ENCODE peak calls at places on chromosomes 11 and 22, in seven cellular contexts. Y is colonic mucosa, K is IMR-90, M is tibial artery, N is upper lobe of right lung, J is hepatocyte, T is psoas muscle. Z is an unnamed sample. For H3K36me3, the result is how much of the 10 kb centered on the place peaks cover.

GRCh38 chr11:107830915-107831540 is 27.6 kb downstream of the SLC35F2 start:
- DNase-seq in T (no peak), J (no peak), M (no peak), Y (no peak), N (no peak), K (no peak), Z (no peak)

GRCh38 chr22:17633217-17633997 is 4.9 kb upstream of the ATP6V1E1 start:
- DNase-seq in M (no peak), J (peak), N (no peak), Y (no peak), T (no peak), K (peak), Z (peak)

GRCh38 chr11:11010624-11011127 is 152.8 kb upstream of the ZBED5 start:
- DNase-seq in Y (peak), N (no peak), T (peak), M (peak), J (peak), K (peak), Z (peak)

GRCh38 chr22:16966251-16966650 is 41.8 kb downstream of the GAB4 start:
- DNase-seq in Y (no peak), J (no peak), N (no peak), K (no peak), M (no peak), T (no peak), Z (no peak)

GRCh38 chr11:25734592-25735211 is 597.2 kb upstream of the ANO3 start:
- DNase-seq in Y (no peak), K (peak), M (no peak), J (peak), T (no peak), N (no peak), Z (peak)

GRCh38 chr11:44470849-44471248 is 94.6 kb upstream of the CD82 start:
- DNase-seq in M (no peak), K (no peak), N (no peak), J (no peak), T (no peak), Y (no peak), Z (no peak)

GRCh38 chr22:26503758-26504157 is 8.5 kb downstream of the TFIP11 start:
- DNase-seq in K (no peak), J (no peak), N (no peak), M (no peak), Y (no peak), T (no peak), Z (no peak)

GRCh38 chr22:31828739-31829138 is 74.9 kb downstream of the DEPDC5 start:
- DNase-seq in J (no peak), T (no peak), N (no peak), Y (no peak), K (no peak), M (no peak), Z (peak)

GRCh38 chr22:41943661-41944209 is 3.2 kb downstream of the CENPM start:
- DNase-seq in T (no peak), Y (peak), K (peak), N (no peak), J (no peak), M (no peak), Z (peak)

GRCh38 chr22:41940853-41941765 is 5.8 kb downstream of the CENPM start:
- DNase-seq in T (peak), Y (peak), K (peak), J (peak), N (peak), M (peak), Z (peak)

GRCh38 chr22:41936894-41937169 is 10.1 kb downstream of the CENPM start:
- DNase-seq in T (no peak), M (no peak), J (no peak), Y (no peak), K (no peak), N (no peak), Z (no peak)

GRCh38 chr22:41935015-41935908 is 8.7 kb upstream of the TNFRSF13C start:
- DNase-seq in K (no peak), N (no peak), T (no peak), J (no peak), M (no peak), Y (no peak), Z (no peak)

GRCh38 chr22:41939981-41940852 is 6.7 kb downstream of the CENPM start:
- DNase-seq in K (no peak), J (no peak), M (no peak), T (no peak), N (no peak), Y (peak), Z (no peak)
- H3K36me3 ChIP-seq in K (under half), J (under half), M (under half), T (under half), N (under half), Y (under half), Z (under half)

GRCh38 chr11:112086422-112087191 is at the start of the genes SDHD and TIMM8B:
- DNase-seq in K (peak), J (peak), T (peak), N (peak), M (peak), Y (peak), Z (peak)
- TF ChIP-seq CTCF in K (peak), J (peak), T (peak), N (peak), M (peak), Y (no peak), Z (peak)

GRCh38 chr22:35425546-35425945 is 25.6 kb downstream of the MCM5 start:
- DNase-seq in M (no peak), Y (no peak), T (no peak), N (no peak), K (no peak), J (no peak), Z (no peak)

GRCh38 chr22:35426801-35427140 is 26.8 kb downstream of the MCM5 start:
- DNase-seq in K (no peak), Y (no peak), J (no peak), N (no peak), T (no peak), M (no peak), Z (no peak)

GRCh38 chr22:35424761-35425160 is 24.8 kb downstream of the MCM5 start:
- DNase-seq in T (no peak), J (no peak), Y (no peak), K (no peak), M (no peak), N (no peak), Z (no peak)

GRCh38 chr22:35424081-35424480 is 24.1 kb downstream of the MCM5 start:
- DNase-seq in K (no peak), Y (no peak), T (no peak), J (no peak), M (no peak), N (no peak), Z (no peak)

DNA sequence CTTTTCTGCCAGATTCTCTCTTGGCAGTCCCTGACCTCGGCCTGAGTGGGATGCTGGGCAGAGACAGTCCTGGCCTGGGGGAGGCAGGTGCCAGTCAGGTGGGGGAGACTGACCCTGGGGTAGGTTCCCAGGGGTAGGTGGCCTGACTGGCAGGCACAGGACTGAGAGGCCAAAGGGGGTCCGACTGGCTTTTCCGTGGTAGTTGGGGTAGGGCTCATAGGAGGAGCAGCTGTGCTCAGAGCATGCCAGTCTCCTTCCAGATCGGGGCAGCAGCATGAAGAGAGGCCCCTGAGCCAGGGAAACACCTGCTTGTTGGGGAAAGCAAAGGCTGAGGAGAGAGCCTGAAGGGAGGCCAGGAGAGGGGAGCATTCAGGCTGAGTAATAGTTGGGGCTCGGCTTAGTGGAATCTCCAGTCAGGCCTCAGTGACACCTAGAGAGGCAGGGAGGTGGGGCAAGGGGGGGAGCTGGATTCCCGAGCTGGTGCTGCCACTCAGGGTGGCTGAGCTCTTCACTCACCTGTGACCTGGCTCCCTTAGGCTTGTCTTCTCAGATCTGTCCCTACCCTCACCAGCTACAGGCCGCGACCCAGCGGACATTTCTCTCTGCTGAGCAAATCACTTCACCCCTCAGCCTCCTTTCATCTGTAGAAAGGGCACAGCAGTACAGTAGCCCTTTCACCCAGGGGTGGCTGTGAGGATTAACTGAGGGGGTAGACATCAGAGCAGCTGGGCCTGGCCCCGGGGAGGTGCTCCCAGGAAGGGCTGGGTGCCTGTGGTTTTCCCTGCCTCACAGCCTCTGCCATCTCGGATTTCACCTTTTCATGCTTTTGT is 26.2 kb downstream of the MCM5 start:
- DNase-seq in M (no peak), N (no peak), J (peak), T (no peak), K (peak), Y (no peak), Z (no peak)
- H3K36me3 ChIP-seq in M (under half), N (under half), J (under half), T (under half), K (under half), Y (under half), Z (under half)

GRCh38 chr11:60761436-60762190 is 4.9 kb downstream of the MS4A15 start:
- DNase-seq in Y (no peak), N (no peak), M (no peak), T (no peak), J (no peak), K (no peak), Z (no peak)

GRCh38 chr11:60764879-60765278 is 8.2 kb downstream of the MS4A15 start:
- DNase-seq in J (no peak), M (no peak), T (no peak), K (no peak), Y (no peak), N (no peak), Z (no peak)

GRCh38 chr11:60765355-60765754 is 8.7 kb downstream of the MS4A15 start:
- DNase-seq in J (no peak), M (no peak), K (no peak), Y (no peak), T (no peak), N (no peak), Z (no peak)

GRCh38 chr11:60763692-60764369 is 7.2 kb downstream of the MS4A15 start:
- DNase-seq in T (no peak), Y (no peak), K (no peak), N (no peak), J (no peak), M (peak), Z (no peak)

DNA sequence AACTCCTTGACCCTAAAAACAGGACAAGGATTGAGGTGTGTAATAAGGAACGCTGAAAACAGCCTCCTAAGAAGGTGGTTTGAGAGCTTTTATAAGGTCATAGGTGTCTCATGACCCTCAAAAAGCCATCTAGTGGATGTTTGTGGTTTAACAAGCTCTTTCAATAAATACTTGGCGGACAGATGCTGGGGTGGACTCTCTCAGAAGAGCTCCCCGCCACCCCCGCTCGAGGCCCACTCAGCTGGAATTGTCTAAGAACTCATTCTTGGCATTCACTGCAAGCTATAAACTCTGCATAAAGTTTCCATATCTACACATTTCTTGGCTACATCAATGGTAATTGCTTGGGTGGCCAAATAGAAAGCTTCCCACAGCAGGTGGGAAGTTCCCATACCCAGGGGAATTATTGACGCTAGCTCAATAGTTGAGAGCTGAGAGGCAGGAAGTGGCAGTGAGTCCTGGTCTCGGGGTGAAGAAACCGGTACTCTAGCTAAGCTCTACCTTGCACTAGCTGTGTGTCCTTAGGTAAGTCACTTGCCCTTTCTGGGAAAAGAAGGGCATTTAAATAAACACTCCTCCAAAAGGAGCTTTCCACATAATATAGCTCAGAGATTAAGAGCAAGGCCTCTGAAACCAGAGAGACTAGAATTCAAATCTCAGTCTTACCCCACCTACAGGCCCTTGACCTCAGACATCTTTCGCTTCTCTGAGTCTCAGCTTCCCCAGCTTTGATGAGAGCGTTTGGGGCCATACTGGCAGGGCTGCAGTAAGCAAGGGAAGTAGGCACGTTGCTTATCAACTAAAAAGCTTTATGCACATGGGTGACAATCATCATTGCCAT is 6.4 kb downstream of the MS4A15 start:
- DNase-seq in N (peak), J (peak), K (no peak), T (no peak), Y (no peak), M (peak), Z (no peak)
- TF ChIP-seq CTCF in N (peak), J (peak), K (peak), T (no peak), Y (peak), M (no peak), Z (peak)

GRCh38 chr11:73396251-73396930 is 20.2 kb downstream of the RELT start:
- DNase-seq in N (peak), Y (no peak), T (no peak), J (no peak), M (no peak), K (no peak), Z (no peak)
- H3K36me3 ChIP-seq in N (under half), Y (under half), T (under half), J (under half), M (under half), K (under half), Z (under half)

GRCh38 chr11:103110406-103110805 is 1.2 kb downstream of the DYNC2H1 start:
- DNase-seq in N (no peak), J (peak), T (no peak), Y (no peak), K (peak), M (no peak), Z (peak)
- TF ChIP-seq CTCF in N (peak), J (peak), T (no peak), Y (no peak), K (peak), M (no peak), Z (peak)

Z was measured in brain microvascular endothelial cell.